ENCODE peak calls at places on chromosomes 3 and 15, in four cellular contexts. L, S, K and Y are unnamed samples.

GRCh38 chr3:10845839-10846656 is 30.0 kb downstream of the SLC6A11 start:
- DNase-seq in S (no peak), K (no peak), L (no peak), Y (no peak)

GRCh38 chr15:98144388-98144787 is 183.9 kb downstream of the ARRDC4 start:
- DNase-seq in S (no peak), K (no peak), L (no peak), Y (no peak)

GRCh38 chr15:30925686-30926085 is 22.0 kb downstream of the FAN1 start:
- DNase-seq in K (no peak), S (no peak), L (no peak), Y (no peak)

GRCh38 chr3:76871655-76872054 is 168.2 kb upstream of the ROBO2 start:
- DNase-seq in S (no peak), K (no peak), L (no peak), Y (no peak)

GRCh38 chr3:29922990-29923746 is 642.3 kb downstream of the RBMS3 start:
- DNase-seq in K (no peak), L (peak; percentile 51), S (peak; percentile 92), Y (no peak)

GRCh38 chr3:52391096-52391495 is 53.8 kb downstream of the SEMA3G start:
- DNase-seq in S (no peak), L (no peak), K (no peak), Y (no peak)

GRCh38 chr3:42906085-42906904 is at the start of gene ZNF662:
- DNase-seq in K (peak; percentile 65), L (no peak), S (no peak), Y (peak; percentile 65)

GRCh38 chr15:65101891-65102708 is 12.9 kb downstream of the UBAP1L start:
- DNase-seq in S (no peak), K (no peak), L (no peak), Y (no peak)

GRCh38 chr15:50318697-50319096 is 36.3 kb downstream of the GABPB1 start:
- DNase-seq in K (no peak), S (no peak), L (no peak), Y (no peak)

GRCh38 chr15:46080018-46080417 is 445.2 kb downstream of the SQOR start:
- DNase-seq in L (no peak), S (no peak), K (no peak), Y (no peak)

GRCh38 chr3:195100903-195101591 is 169.9 kb downstream of the XXYLT1 start:
- DNase-seq in K (no peak), S (peak; percentile 52), L (no peak), Y (no peak)

DNA sequence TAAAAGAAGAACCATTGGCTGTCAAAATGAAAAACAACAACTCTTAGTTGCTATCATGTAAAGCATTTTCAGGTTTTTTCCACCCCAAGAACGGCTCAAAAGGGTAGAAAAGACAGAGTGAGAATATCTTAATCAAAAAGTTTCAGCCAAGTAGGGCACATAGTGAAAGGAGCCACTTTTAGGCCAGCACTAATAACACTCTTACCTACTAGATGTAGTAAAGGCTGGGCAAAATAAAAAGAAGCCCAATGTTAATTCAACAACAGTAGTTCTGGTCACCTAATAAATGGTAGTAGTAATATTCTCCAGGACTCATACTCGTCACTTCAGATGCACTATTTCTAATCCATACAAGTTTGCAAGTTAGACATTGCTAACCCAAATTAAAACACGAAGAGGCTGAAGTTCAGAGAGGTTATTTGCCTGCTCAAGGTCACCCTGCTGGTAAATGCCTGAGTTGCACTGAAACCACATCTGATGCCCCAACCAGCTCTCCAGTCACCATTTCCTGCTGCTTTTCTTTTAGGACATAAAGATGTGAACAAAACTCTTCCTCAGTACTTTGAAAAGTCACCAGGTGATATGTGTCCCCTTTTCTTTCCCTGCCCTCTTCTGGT is 7.5 kb downstream of the GOLIM4 start:
- DNase-seq in L (no peak), S (no peak), K (no peak), Y (no peak)
- H3K4me3 ChIP-seq in L (no peak overlapping the region), S (no peak overlapping the region), K (no peak overlapping the region), Y (no peak overlapping the region)

GRCh38 chr3:46549989-46550388 is 16.1 kb downstream of the LRRC2 start:
- DNase-seq in S (no peak), L (no peak), K (no peak), Y (no peak)

GRCh38 chr3:46549408-46549904 is 16.6 kb downstream of the LRRC2 start:
- DNase-seq in K (no peak), S (peak; percentile 34), L (no peak), Y (no peak)

GRCh38 chr3:46552538-46552937 is 13.6 kb downstream of the LRRC2 start:
- DNase-seq in L (no peak), S (no peak), K (no peak), Y (no peak)

GRCh38 chr3:46551615-46552014 is 14.5 kb downstream of the LRRC2 start:
- DNase-seq in L (no peak), K (no peak), S (no peak), Y (no peak)

DNA sequence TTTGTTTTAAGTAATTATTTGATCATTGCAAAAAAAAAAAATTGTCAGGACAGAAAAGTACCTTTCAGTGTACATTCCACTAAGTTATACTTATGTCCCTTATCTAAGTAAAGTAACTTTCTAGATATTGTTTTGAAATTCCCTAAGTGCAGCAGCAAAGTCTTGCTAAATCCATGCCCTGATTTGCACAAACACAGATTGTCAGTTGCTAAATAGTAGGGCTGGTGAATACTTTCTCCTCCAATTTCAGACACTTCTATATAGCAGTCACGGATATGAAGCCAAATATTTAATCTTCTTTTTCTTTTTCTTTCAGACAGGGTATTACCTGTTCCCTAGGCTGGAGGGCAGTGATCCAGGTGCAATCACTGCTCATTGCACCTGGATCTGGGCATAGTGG is 12.9 kb downstream of the LRRC2 start:
- DNase-seq in L (no peak), K (no peak), S (peak; percentile 68), Y (no peak)
- H3K4me3 ChIP-seq in L (no peak overlapping the region), K (no peak overlapping the region), S (no peak overlapping the region), Y (no peak overlapping the region)

DNA sequence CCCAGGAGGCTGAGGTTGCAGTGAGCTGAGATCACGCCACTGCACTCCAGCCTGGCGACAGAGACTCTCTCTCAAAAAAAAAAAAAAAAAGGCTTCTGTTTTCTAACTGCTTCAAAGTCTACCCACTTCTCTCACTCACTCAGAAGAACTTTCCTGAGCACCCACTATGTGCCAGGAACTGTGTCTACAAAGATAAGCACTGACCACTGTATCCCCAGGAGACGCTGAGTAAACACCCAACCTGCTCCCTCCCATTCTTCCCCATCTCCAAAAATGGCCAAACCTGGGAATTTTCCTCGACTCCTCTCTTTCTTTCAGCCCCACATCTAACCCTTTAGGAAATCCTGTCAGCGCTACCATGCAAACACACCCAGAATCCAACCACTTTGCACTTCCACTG is 12.5 kb downstream of the RUVBL1 start:
- DNase-seq in K (no peak), S (peak; percentile 23), L (no peak), Y (no peak)
- H3K4me3 ChIP-seq in K (no peak overlapping the region), S (no peak overlapping the region), L (no peak overlapping the region), Y (no peak overlapping the region)

GRCh38 chr3:36918050-36918449 is 26.8 kb downstream of the TRANK1 start:
- DNase-seq in S (no peak), L (no peak), K (no peak), Y (no peak)
- H3K4me3 ChIP-seq in S (no peak overlapping the region), L (no peak overlapping the region), K (no peak overlapping the region), Y (no peak overlapping the region)

DNA sequence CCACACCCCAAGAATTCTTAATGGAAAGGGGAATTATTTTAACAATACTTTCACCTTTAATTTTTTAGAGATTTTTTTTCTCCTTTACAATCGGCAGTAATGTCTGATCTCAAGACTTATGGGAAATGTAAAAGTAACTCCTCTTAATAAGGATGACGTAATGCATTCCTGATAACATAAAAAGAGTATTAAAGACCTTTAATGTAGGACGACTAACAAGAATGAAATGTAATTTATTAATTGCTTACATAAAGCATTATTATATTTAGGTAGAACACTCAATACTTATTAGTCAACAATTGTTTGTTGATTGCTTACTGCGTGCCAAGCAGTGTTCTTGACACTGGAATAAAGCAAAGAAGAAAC is 416.8 kb upstream of the NAALADL2 start:
- DNase-seq in L (no peak), S (no peak), K (no peak), Y (no peak)
- H3K4me3 ChIP-seq in L (no peak overlapping the region), S (peak overlapping the region; percentile 77), K (peak overlapping the region; percentile 87), Y (peak overlapping the region; percentile 93)

GRCh38 chr3:32532434-32532833 is 29.8 kb upstream of the CMTM6 start:
- DNase-seq in S (no peak), L (no peak), K (no peak), Y (no peak)
- H3K4me3 ChIP-seq in S (no peak overlapping the region), L (no peak overlapping the region), K (no peak overlapping the region), Y (no peak overlapping the region)

DNA sequence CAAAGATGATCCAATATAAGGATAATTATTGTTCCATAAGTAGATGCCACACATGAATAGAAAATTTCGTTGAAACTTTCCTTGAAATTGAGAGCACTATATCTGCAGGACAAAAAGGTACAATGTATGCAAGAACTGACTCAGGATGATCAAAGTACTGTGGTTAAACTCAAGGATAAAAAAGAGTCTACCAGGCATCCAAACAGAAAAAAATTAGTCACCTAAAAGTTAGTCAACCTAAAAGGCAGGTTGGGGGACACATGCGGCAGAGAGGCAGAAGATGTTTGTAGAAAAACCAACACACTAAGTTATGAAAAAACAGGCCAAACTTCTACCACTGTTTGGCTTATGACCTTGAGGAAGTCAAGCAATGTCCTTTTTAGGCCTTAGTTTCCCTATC is 68.7 kb downstream of the GSK3B start:
- DNase-seq in L (no peak), K (no peak), S (no peak), Y (no peak)
- H3K4me3 ChIP-seq in L (no peak overlapping the region), K (no peak overlapping the region), S (no peak overlapping the region), Y (no peak overlapping the region)

GRCh38 chr3:170865209-170866094 is 4.5 kb downstream of the RPL22L1 start:
- DNase-seq in K (no peak), S (no peak), L (no peak), Y (no peak)

GRCh38 chr3:170867552-170867951 is 2.4 kb downstream of the RPL22L1 start:
- DNase-seq in S (no peak), L (no peak), K (no peak), Y (no peak)

GRCh38 chr3:170866499-170866898 is 3.5 kb downstream of the RPL22L1 start:
- DNase-seq in S (no peak), L (no peak), K (no peak), Y (no peak)

GRCh38 chr3:170868577-170869239 is 1.3 kb downstream of the RPL22L1 start:
- DNase-seq in K (no peak), L (no peak), S (no peak), Y (no peak)

DNA sequence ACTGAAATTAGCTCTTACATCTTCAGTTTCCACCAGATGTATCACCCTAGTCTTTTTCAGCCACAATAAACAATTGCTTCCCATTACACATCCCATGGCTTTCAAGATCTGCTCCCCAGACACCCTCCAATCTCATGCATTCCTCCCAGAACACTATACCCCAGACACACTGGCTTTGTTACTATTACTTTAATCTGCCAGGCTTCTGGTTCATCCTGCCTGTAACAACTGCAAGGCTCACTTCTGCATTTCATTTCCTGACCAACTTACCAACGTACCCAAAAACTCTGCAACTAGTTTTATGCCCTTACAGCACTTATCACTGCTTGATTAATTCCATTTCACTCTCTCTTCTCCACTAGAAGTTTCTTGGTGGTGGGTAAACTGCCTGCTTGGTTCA is 2.9 kb downstream of the RPL22L1 start:
- DNase-seq in L (no peak), K (no peak), S (no peak), Y (no peak)
- H3K4me3 ChIP-seq in L (no peak overlapping the region), K (peak overlapping the region; percentile 82), S (peak overlapping the region; percentile 15), Y (no peak overlapping the region)